ENCODE peak calls at places on chromosomes 11 and 22, in ten cellular contexts. S, Z, F, C, Q, U, V, J, K and P are unnamed samples.

GRCh38 chr22:42915980-42916765 is 59.1 kb upstream of the ARFGAP3 start:
- DNase-seq in S (no peak), Z (no peak), F (no peak), C (no peak), Q (no peak), U (no peak), V (no peak), J (no peak), K (no peak), P (no peak)

GRCh38 chr11:128232588-128232987 is 354.8 kb downstream of the ETS1 start:
- DNase-seq in S (no peak), Z (no peak), F (no peak), C (no peak), Q (no peak), U (no peak), V (no peak), J (no peak), K (no peak), P (no peak)

GRCh38 chr11:117259417-117259816 is 26.9 kb downstream of the RNF214 start:
- DNase-seq in S (no peak), Z (no peak), F (peak; percentile 69), C (peak; percentile 12), Q (no peak), U (no peak), V (no peak), J (no peak), K (no peak), P (no peak)

GRCh38 chr11:101445761-101446160 is 138.0 kb downstream of the TRPC6 start:
- DNase-seq in S (no peak), Z (no peak), F (no peak), C (no peak), Q (no peak), U (no peak), V (no peak), J (no peak), K (no peak), P (no peak)

GRCh38 chr11:64396079-64396591 is 37.2 kb downstream of the RPS6KA4 start:
- DNase-seq in S (no peak), Z (no peak), F (peak; percentile 62), C (no peak), Q (no peak), U (no peak), V (no peak), J (no peak), K (no peak), P (no peak)

GRCh38 chr22:28658448-28658847 is 21.2 kb downstream of the TTC28 start:
- DNase-seq in S (no peak), Z (no peak), F (no peak), C (no peak), Q (no peak), U (no peak), V (no peak), J (no peak), K (no peak), P (no peak)

GRCh38 chr11:123082977-123083376 is 21.0 kb upstream of the HSPA8 start:
- DNase-seq in S (no peak), Z (no peak), F (peak; percentile 65), C (no peak), Q (no peak), U (no peak), V (no peak), J (no peak), K (no peak), P (no peak)

GRCh38 chr11:65041206-65042035 is at the start of gene SAC3D1:
- DNase-seq in S (peak; percentile 59), Z (no peak), F (no peak), C (peak; percentile 14), Q (no peak), U (no peak), V (no peak), J (peak; percentile 80), K (peak; percentile 70), P (no peak)

GRCh38 chr11:76669901-76670474 is 559 bp downstream of the LRRC32 start:
- DNase-seq in S (no peak), Z (no peak), F (peak; percentile 96), C (peak; percentile 87), Q (no peak), U (no peak), V (no peak), J (no peak), K (peak; percentile 25), P (no peak)

GRCh38 chr11:13183094-13183825 is 94.3 kb upstream of the BMAL1 start:
- DNase-seq in S (no peak), Z (no peak), F (peak; percentile 75), C (peak; percentile 28), Q (peak; percentile 39), U (no peak), V (peak; percentile 50), J (no peak), K (peak; percentile 18), P (no peak)

GRCh38 chr22:41085842-41086241 is 6.5 kb upstream of the EP300 start:
- DNase-seq in S (no peak), Z (no peak), F (no peak), C (no peak), Q (no peak), U (no peak), V (no peak), J (no peak), K (no peak), P (no peak)

GRCh38 chr11:45974806-45975205 is 52.4 kb downstream of the LARGE2 start:
- DNase-seq in S (no peak), Z (no peak), F (no peak), C (no peak), Q (no peak), U (no peak), V (no peak), J (no peak), K (no peak), P (no peak)

GRCh38 chr11:117953029-117953671 is 23.9 kb upstream of the TMPRSS13 start:
- DNase-seq in S (no peak), Z (peak; percentile 33), F (no peak), C (no peak), Q (no peak), U (no peak), V (no peak), J (no peak), K (no peak), P (no peak)

GRCh38 chr11:11992257-11992690 is 16.2 kb downstream of the DKK3 start:
- DNase-seq in S (no peak), Z (no peak), F (no peak), C (peak; percentile 54), Q (peak; percentile 57), U (no peak), V (no peak), J (no peak), K (no peak), P (no peak)

GRCh38 chr11:11975201-11976092 is 33.0 kb downstream of the DKK3 start:
- DNase-seq in S (no peak), Z (no peak), F (no peak), C (no peak), Q (no peak), U (no peak), V (no peak), J (no peak), K (no peak), P (no peak)

GRCh38 chr22:49244466-49245420 is 582.9 kb downstream of the BRD1 start:
- DNase-seq in S (no peak), Z (no peak), F (no peak), C (no peak), Q (no peak), U (no peak), V (no peak), J (no peak), K (no peak), P (no peak)